ENCODE peak calls at places on chromosomes 2 and 18, in five cellular contexts. Z, J, L, C and R are unnamed samples.

GRCh38 chr18:59814872-59815271 is 84.9 kb upstream of the PMAIP1 start:
- DNase-seq in Z (no peak), J (peak), C (no peak), L (no peak), R (no peak)

GRCh38 chr18:63808125-63808524 is 32.9 kb downstream of the SERPINB7 start:
- DNase-seq in L (no peak), J (no peak), Z (no peak), C (no peak), R (no peak)

GRCh38 chr18:70072678-70073077 is 125.0 kb upstream of the CD226 start:
- DNase-seq in C (peak), Z (no peak), L (no peak), J (no peak), R (no peak)

GRCh38 chr2:190791347-190791982 is 89.2 kb upstream of the GLS start:
- DNase-seq in C (no peak), L (no peak), Z (no peak), J (peak), R (no peak)

GRCh38 chr2:161355985-161356384 is 47.8 kb downstream of the PSMD14 start:
- DNase-seq in C (no peak), L (no peak), Z (no peak), J (no peak), R (no peak)

GRCh38 chr2:77108915-77109314 is 413.3 kb downstream of the LRRTM4 start:
- DNase-seq in L (no peak), Z (no peak), J (no peak), C (no peak), R (no peak)

GRCh38 chr2:216871333-216871934 is 11.6 kb upstream of the TNP1 start:
- DNase-seq in J (no peak), Z (no peak), L (no peak), C (peak), R (no peak)

GRCh38 chr2:30147715-30148611 is 1.2 kb downstream of the YPEL5 start:
- DNase-seq in C (peak), L (peak), Z (peak), J (no peak), R (peak)

GRCh38 chr18:56162871-56163270 is 475.5 kb downstream of the TXNL1 start:
- DNase-seq in L (no peak), Z (no peak), C (no peak), J (no peak), R (no peak)

GRCh38 chr2:237978058-237978712 is 11.4 kb downstream of the UBE2F start:
- DNase-seq in L (no peak), Z (no peak), C (no peak), J (no peak), R (no peak)

GRCh38 chr2:20691076-20691708 is 24.2 kb downstream of the GDF7 start:
- DNase-seq in J (no peak), C (no peak), Z (no peak), L (no peak), R (no peak)

DNA sequence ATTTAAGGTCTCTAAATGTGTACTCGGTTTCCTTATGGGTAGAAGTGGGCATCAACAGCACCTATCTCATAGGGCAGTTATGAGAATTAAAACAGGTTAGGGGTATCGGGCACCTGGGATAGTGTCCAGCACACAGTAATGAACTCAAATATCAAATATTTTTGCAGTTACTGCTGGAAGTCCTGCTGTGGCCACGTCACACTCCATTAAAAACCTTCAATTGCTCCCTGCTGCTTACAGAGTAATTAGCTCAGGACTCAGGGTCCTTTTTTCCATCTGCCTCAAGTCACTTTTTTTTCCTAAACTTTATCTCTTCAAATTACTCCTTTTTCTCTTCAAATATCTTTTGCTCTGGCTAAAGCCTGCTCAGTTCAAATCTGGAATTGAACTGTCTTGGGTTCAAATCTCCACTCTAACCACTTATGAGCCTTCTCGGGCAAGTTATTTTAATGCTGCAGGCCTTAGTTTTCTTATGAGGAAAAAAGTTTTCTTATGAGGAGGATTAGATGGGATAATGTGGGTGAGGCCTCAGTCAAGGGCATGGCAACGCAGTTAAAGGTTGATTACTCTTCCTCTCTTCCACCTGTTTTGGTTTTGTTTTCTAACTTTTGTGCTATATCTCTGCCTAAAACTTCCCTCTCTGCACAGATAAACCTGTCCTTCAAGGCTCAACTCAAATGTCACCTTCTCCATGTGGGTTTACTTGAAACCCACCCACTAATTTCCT is 36.6 kb downstream of the SPRED2 start:
- DNase-seq in L (no peak), J (no peak), Z (no peak), C (no peak), R (no peak)
- H3K4me3 ChIP-seq in L (no peak), J (no peak), Z (no peak), C (no peak), R (no peak)

GRCh38 chr2:130372055-130372832 is 16.4 kb downstream of the PTPN18 start:
- DNase-seq in C (no peak), J (peak), L (peak), Z (peak), R (peak)

GRCh38 chr2:130374587-130375290 is 18.9 kb downstream of the PTPN18 start:
- DNase-seq in L (no peak), J (no peak), Z (no peak), C (no peak), R (peak)

GRCh38 chr2:130375291-130376266 is 19.7 kb downstream of the PTPN18 start:
- DNase-seq in J (no peak), L (no peak), C (no peak), Z (no peak), R (peak)

GRCh38 chr2:130372833-130373807 is 17.3 kb downstream of the PTPN18 start:
- DNase-seq in C (no peak), Z (no peak), L (no peak), J (no peak), R (peak)

DNA sequence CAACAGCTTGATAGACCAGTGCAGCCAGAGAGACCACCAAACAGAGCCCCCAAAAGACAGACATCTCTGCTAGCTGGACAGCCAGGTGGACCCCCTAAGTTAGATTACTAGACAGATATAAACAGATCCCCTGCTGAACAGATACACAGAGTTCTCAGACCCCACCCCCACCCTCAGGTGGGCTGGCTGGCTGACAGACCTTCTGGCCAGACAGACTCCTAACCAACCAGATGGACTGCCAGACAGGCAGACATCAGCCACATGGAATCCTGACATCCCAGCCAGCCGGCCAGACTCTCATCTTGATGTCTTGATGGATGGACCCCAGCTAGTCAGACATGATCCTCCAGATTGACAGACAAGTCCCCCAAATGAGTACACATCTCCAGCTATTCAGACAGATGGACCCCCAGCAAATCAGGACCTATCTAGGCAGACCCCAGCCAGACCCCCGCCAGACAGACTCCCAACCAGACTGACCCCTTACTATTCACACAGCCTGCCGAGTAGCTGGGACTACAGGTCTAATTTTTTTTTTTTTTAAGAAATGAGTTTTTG is 18.0 kb downstream of the PTPN18 start:
- DNase-seq in L (no peak), Z (no peak), C (no peak), J (no peak), R (peak)
- H3K4me3 ChIP-seq in L (no peak), Z (no peak), C (no peak), J (peak), R (peak)

GRCh38 chr2:140502951-140503630 is 1627.7 kb downstream of the LRP1B start:
- DNase-seq in J (no peak), C (no peak), L (no peak), Z (peak), R (no peak)
- H3K4me3 ChIP-seq in J (no peak), C (no peak), L (no peak), Z (no peak), R (no peak)

GRCh38 chr2:240387669-240388358 is 47.6 kb upstream of the GPC1 start:
- DNase-seq in L (peak), Z (no peak), C (peak), J (peak), R (no peak)
- H3K4me3 ChIP-seq in L (no peak), Z (no peak), C (no peak), J (no peak), R (no peak)